ENCODE peak calls at places on chromosomes 4 and X, in five cellular contexts. W is DND-41, F is uterus, X is tibial artery, Q is upper lobe of right lung. Z is an unnamed sample. For H3K36me3 and H3K4me1, the result is how much of the 10 kb centered on the place peaks cover.

GRCh38 chr4:88738146-88738545 is 40.5 kb upstream of the NAP1L5 start:
- DNase-seq in W (no peak), F (no peak), X (no peak), Q (no peak), Z (no peak)

GRCh38 chr4:183798249-183798920 is 106.7 kb upstream of the STOX2 start:
- DNase-seq in W (no peak), F (no peak), X (no peak), Q (peak), Z (no peak)

GRCh38 chrX:24282381-24283121 is 31.3 kb downstream of the SUPT20HL2 start:
- DNase-seq in W (peak), F (no peak), X (no peak), Q (no peak), Z (no peak)

GRCh38 chr4:98780111-98780549 is 121.7 kb upstream of the TSPAN5 start:
- DNase-seq in W (no peak), F (no peak), X (no peak), Q (no peak), Z (no peak)

GRCh38 chrX:29671426-29671825 is 543.9 kb upstream of the MAGEB2 start:
- DNase-seq in W (no peak), F (no peak), X (no peak), Q (no peak), Z (no peak)

GRCh38 chr4:113064244-113064643 is 14.8 kb downstream of the ANK2 start:
- DNase-seq in W (no peak), F (no peak), X (no peak), Q (no peak), Z (no peak)

GRCh38 chr4:80054375-80054774 is 18.7 kb downstream of the ANTXR2 start:
- DNase-seq in W (no peak), F (no peak), X (no peak), Q (no peak), Z (no peak)

GRCh38 chrX:82756272-82756671 is 751.8 kb upstream of the POU3F4 start:
- DNase-seq in W (no peak), F (no peak), X (no peak), Q (no peak), Z (no peak)

GRCh38 chrX:39613997-39614679 is 483.6 kb downstream of the BCOR start:
- DNase-seq in W (no peak), F (no peak), X (no peak), Q (peak), Z (no peak)

GRCh38 chr4:37837446-37837845 is 11.0 kb downstream of the PGM2 start:
- DNase-seq in W (no peak), F (no peak), X (no peak), Q (no peak), Z (no peak)

GRCh38 chrX:38233891-38234807 is 13.5 kb upstream of the SRPX start:
- DNase-seq in W (no peak), F (peak), X (no peak), Q (no peak), Z (no peak)

GRCh38 chr4:5381981-5382441 is 326.3 kb downstream of the EVC2 start:
- DNase-seq in W (no peak), F (no peak), X (peak), Q (no peak), Z (no peak)

GRCh38 chrX:22122510-22122909 is 90.4 kb downstream of the PHEX start:
- DNase-seq in W (no peak), F (peak), X (peak), Q (no peak), Z (no peak)

GRCh38 chrX:149540621-149541520 is at the start of gene EOLA1:
- DNase-seq in W (peak), F (no peak), X (peak), Q (peak), Z (peak)

GRCh38 chr4:8378776-8379175 is 61.7 kb downstream of the ACOX3 start:
- DNase-seq in W (no peak), F (no peak), X (no peak), Q (no peak), Z (no peak)

GRCh38 chr4:8379771-8380170 is 60.8 kb downstream of the ACOX3 start:
- DNase-seq in W (no peak), F (no peak), X (no peak), Q (no peak), Z (peak)

GRCh38 chr4:8380511-8381415 is 59.8 kb downstream of the ACOX3 start:
- DNase-seq in W (no peak), F (no peak), X (no peak), Q (no peak), Z (peak)

GRCh38 chr4:8378101-8378724 is 62.3 kb downstream of the ACOX3 start:
- DNase-seq in W (no peak), F (no peak), X (no peak), Q (no peak), Z (peak)

GRCh38 chr4:8379281-8379680 is 61.2 kb downstream of the ACOX3 start:
- DNase-seq in W (no peak), F (no peak), X (no peak), Q (peak), Z (peak)
- H3K36me3 ChIP-seq in W (under half), F (under half), X (under half), Q (under half), Z (under half)

GRCh38 chr4:153511104-153511503 is 44.9 kb downstream of the TMEM131L start:
- DNase-seq in W (no peak), F (no peak), X (no peak), Q (no peak), Z (no peak)
- H3K4me1 ChIP-seq in W (half or more), F (under half), X (half or more), Q (under half), Z (under half)

GRCh38 chr4:2691952-2692435 is 64.1 kb downstream of the TNIP2 start:
- DNase-seq in W (no peak), F (no peak), X (no peak), Q (no peak), Z (no peak)
- H3K36me3 ChIP-seq in W (half or more), F (under half), X (half or more), Q (half or more), Z (half or more)

DNA sequence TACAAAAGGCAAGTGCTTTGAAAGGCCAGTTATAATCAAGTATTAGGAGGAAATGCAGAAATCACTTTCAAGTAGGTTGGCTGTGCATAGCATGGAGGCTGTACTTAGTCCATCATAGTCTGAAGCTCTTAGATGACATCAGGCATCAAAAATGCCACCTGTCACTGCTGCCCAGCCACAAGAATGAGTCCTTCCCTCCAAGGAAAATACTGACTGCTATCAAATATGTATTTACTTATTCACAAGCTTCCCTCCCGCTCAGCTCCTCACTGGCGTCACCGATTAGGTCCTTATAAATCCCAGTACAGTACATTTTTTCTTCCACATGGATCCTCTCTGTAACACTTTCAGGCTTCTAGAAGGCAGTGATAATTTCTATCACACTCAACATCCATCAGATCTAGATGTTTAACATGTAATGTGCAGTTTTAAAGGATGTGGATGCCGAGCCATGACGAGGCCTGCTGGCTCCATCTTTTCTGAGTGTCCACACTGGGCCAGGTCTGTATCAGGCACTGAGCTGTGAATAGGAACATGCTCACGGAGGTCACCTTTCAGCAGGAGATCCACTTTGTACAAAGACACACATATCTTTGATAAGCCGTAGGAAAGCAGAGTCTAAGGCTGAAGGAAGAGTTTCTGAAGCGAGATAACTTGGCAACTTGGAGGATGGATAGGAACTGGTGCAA is 121.9 kb downstream of the PALLD start:
- DNase-seq in W (no peak), F (no peak), X (no peak), Q (no peak), Z (no peak)
- H3K4me1 ChIP-seq in W (under half), F (under half), X (under half), Q (under half), Z (half or more)

DNA sequence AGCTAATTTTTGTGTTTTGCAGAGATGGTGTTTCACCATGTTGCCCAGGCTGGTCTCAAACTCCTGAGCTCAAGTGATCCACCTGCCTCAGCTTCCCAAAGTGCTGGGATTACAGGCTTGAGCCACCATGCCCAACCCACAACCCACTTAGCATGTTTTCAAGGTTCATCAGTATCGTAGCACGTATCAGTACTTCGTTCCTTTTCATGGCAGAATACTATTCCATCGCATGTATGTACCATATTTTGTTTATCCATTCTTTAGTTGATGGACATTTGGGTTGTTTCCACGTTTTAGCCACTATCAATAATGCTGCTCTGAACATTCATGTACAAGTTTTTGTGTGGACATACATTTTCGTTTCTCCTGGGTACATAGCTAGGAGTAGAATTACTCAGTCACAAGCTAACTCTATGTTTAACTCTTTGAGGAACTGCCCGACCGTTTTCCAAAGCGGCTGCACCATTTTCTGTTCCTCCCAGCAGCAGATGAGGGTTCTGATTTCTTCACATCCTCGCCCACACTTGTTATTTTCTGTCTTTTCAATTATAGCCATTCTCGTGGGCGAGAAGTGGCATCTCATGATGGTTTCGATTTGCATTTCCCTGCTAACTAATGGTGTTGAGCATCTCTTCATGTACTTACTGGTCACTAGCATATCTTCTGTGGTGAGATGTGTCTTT is 32.5 kb downstream of the MAN2B2 start:
- DNase-seq in W (no peak), F (no peak), X (no peak), Q (no peak), Z (no peak)
- H3K36me3 ChIP-seq in W (half or more), F (under half), X (half or more), Q (half or more), Z (half or more)

DNA sequence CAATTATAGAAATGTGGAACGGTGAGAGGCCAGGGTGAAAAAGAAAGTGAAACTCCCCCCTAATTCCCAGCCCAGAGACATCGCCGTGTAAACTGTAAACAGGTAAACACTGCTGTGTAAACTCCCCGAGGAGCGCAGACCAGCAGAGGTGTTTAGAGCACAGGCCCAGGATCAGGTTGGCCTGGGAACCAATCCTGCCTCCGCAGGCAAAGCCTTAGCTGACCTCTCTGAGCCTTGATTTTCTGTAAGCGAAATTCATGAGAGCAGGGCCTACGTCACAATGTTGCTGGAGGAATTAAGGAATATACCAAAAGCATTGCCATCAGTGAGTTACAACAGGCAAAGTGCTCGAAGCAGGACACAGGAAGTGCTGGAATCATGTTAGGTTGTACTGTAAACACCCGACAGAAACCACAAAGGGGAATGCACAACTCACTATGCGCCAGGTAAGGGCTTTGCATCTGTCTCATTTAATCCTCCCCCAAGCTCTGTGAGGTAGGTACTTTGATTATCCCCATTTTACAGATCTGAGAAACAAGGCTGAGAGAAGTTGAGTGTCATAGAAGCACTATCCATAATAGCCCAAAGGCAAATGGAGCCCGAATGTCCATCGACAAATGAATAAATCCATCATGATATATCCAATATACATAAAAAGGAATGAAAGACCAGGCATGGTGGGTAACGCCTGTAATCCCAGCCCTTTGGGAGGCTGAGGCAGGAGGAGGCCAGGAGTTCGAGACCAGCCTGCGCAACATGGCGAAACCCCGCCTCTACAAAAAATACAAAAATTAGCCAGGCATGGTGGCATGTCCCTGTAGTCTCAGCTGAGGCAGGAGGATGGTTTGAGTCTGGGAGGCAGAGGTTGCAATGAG is 30.7 kb upstream of the KIAA0232 start:
- DNase-seq in W (no peak), F (no peak), X (no peak), Q (no peak), Z (no peak)
- H3K4me1 ChIP-seq in W (under half), F (under half), X (under half), Q (under half), Z (under half)

DNA sequence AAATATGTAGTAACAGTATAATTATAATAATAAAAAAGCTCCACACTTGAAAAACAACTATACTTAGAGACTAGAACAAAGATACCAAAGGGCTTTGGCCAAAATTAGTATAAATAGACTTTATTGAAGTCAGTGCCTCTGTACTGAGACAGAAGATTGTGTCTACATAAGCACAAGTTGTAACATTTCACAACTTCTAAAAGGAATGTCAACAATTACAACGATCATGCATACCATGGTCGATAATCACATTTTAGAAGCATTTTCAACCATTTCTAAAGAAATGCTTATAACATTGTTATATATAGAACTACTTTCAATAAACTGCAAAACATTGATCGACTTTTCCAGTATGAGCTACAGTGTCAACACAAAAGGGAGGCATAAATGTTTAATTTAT is 57.0 kb downstream of the DHX15 start:
- DNase-seq in W (no peak), F (no peak), X (no peak), Q (no peak), Z (no peak)
- H3K36me3 ChIP-seq in W (half or more), F (under half), X (half or more), Q (half or more), Z (half or more)

GRCh38 chrX:9678215-9678980 is 87.2 kb downstream of the GPR143 start:
- DNase-seq in W (no peak), F (no peak), X (no peak), Q (no peak), Z (no peak)

GRCh38 chrX:9677098-9677739 is 88.4 kb downstream of the GPR143 start:
- DNase-seq in W (no peak), F (peak), X (no peak), Q (no peak), Z (no peak)

GRCh38 chrX:9681011-9681410 is 84.6 kb downstream of the GPR143 start:
- DNase-seq in W (no peak), F (no peak), X (no peak), Q (no peak), Z (no peak)

GRCh38 chrX:9676311-9676710 is 89.3 kb downstream of the GPR143 start:
- DNase-seq in W (no peak), F (no peak), X (no peak), Q (no peak), Z (no peak)

GRCh38 chrX:9676738-9677097 is 88.9 kb downstream of the GPR143 start:
- DNase-seq in W (no peak), F (no peak), X (no peak), Q (no peak), Z (no peak)
- H3K4me1 ChIP-seq in W (under half), F (under half), X (under half), Q (under half), Z (under half)

Z was measured in left ventricle myocardium inferior.